ENCODE peak calls at places on chromosomes 7 and 10, in five cellular contexts. A is astrocyte of the spinal cord, P is tibial artery, C is bronchial epithelial cell, Q is fibroblast of lung. E is an unnamed sample.

GRCh38 chr10:94407668-94408067 is 5.3 kb downstream of the TBC1D12 start:
- DNase-seq in A (no peak), Q (no peak), C (no peak), P (no peak), E (no peak)

GRCh38 chr7:101058355-101058754 is 26.9 kb upstream of the TRIM56 start:
- DNase-seq in P (peak), C (peak), A (peak), Q (peak), E (peak)

GRCh38 chr10:103564799-103565365 is 71.4 kb downstream of the NEURL1 start:
- DNase-seq in P (no peak), A (no peak), Q (no peak), C (no peak), E (no peak)

GRCh38 chr7:129781128-129781855 is 169.8 kb downstream of the NRF1 start:
- DNase-seq in C (no peak), P (no peak), A (no peak), Q (no peak), E (no peak)

GRCh38 chr10:30591249-30591670 is 38.3 kb downstream of the LYZL2 start:
- DNase-seq in P (no peak), A (peak), Q (peak), C (peak), E (no peak)

GRCh38 chr10:30386801-30387588 is 37.9 kb upstream of the MTPAP start:
- DNase-seq in P (no peak), A (no peak), Q (no peak), C (peak), E (no peak)

GRCh38 chr10:36073796-36074345 is 431.8 kb upstream of the FZD8 start:
- DNase-seq in P (no peak), C (peak), A (no peak), Q (no peak), E (no peak)

GRCh38 chr7:157432957-157433576 is 96.3 kb downstream of the DNAJB6 start:
- DNase-seq in C (peak), P (no peak), Q (peak), A (peak), E (no peak)

GRCh38 chr7:81484266-81484665 is 285.6 kb downstream of the HGF start:
- DNase-seq in Q (peak), C (no peak), A (peak), P (peak), E (peak)

GRCh38 chr7:40647719-40648118 is 512.9 kb downstream of the SUGCT start:
- DNase-seq in C (no peak), A (peak), P (no peak), Q (no peak), E (no peak)

GRCh38 chr10:73998623-73999622 is 1.0 kb downstream of the VCL start:
- DNase-seq in A (peak), C (peak), Q (peak), P (peak), E (peak)

GRCh38 chr7:138932870-138933269 is 48.3 kb downstream of the KIAA1549 start:
- DNase-seq in A (no peak), P (no peak), Q (no peak), C (no peak), E (no peak)

GRCh38 chr7:779480-779879 is 52.4 kb upstream of the PRKAR1B start:
- DNase-seq in C (no peak), Q (no peak), P (no peak), A (no peak), E (no peak)

GRCh38 chr10:44316187-44316921 is 68.5 kb downstream of the CXCL12 start:
- DNase-seq in A (no peak), Q (no peak), C (no peak), P (no peak), E (no peak)

GRCh38 chr10:101485681-101486554 is 102.1 kb downstream of the POLL start:
- DNase-seq in C (no peak), P (peak), Q (peak), A (no peak), E (no peak)

GRCh38 chr7:52842192-52842900 is 193.1 kb upstream of the POM121L12 start:
- DNase-seq in A (no peak), Q (no peak), C (no peak), P (no peak), E (no peak)

GRCh38 chr7:73718438-73718881 is 1.0 kb downstream of the STX1A start:
- DNase-seq in Q (no peak), P (no peak), A (no peak), C (peak), E (no peak)

GRCh38 chr7:73717991-73718405 is 1.5 kb downstream of the STX1A start:
- DNase-seq in P (no peak), Q (peak), A (peak), C (peak), E (peak)

GRCh38 chr7:73717025-73717807 is 2.3 kb downstream of the STX1A start:
- DNase-seq in C (no peak), A (peak), Q (peak), P (no peak), E (no peak)

GRCh38 chr7:73719806-73720169 is 319 bp upstream of the STX1A start:
- DNase-seq in A (no peak), P (no peak), C (no peak), Q (no peak), E (no peak)

GRCh38 chr7:73718905-73719805 is at the start of gene STX1A:
- DNase-seq in P (no peak), A (peak), Q (peak), C (peak), E (no peak)
- H3K4me3 ChIP-seq in P (peak), A (peak), Q (peak), C (peak), E (peak)

GRCh38 chr7:130930260-130930659 is 196.3 kb upstream of the KLF14 start:
- DNase-seq in C (peak), A (peak), P (no peak), Q (no peak), E (no peak)

GRCh38 chr7:130933919-130934318 is 199.9 kb upstream of the KLF14 start:
- DNase-seq in C (no peak), Q (no peak), A (no peak), P (no peak), E (no peak)

GRCh38 chr7:130930710-130931109 is 196.7 kb upstream of the KLF14 start:
- DNase-seq in A (peak), C (no peak), P (no peak), Q (no peak), E (no peak)

GRCh38 chr7:130932667-130933432 is 198.8 kb upstream of the KLF14 start:
- DNase-seq in A (no peak), P (no peak), Q (no peak), C (no peak), E (no peak)

DNA sequence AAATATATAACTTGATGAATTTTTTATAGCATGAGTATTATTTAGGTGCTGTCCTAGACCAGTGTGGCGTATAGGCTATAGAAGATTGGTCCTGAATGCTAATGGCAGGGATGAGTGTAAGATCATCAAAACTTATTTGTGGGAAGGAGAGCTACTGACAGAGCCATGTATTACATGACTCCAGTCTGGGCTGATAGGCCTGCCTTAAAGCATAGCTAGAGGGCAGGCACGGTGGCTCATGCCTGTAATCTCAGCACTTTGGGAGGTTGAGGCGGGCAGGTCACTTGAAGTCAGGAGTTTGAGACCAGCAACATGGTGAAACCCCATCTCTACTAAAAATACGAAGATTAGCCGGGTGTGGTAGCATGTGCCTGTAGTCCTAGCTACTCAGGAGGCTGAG is 198.1 kb upstream of the KLF14 start:
- DNase-seq in P (no peak), A (no peak), Q (no peak), C (no peak), E (no peak)
- H3K4me3 ChIP-seq in P (no peak), A (no peak), Q (no peak), C (no peak), E (no peak)

GRCh38 chr7:95479992-95480624 is 5.6 kb upstream of the ASB4 start:
- DNase-seq in Q (no peak), P (no peak), A (no peak), C (no peak), E (no peak)

GRCh38 chr7:95473276-95473985 is 12.3 kb upstream of the ASB4 start:
- DNase-seq in C (no peak), P (no peak), Q (no peak), A (no peak), E (peak)

GRCh38 chr7:95478139-95479037 is 7.4 kb upstream of the ASB4 start:
- DNase-seq in Q (peak), A (peak), C (peak), P (no peak), E (no peak)

GRCh38 chr7:95476072-95476845 is 9.5 kb upstream of the ASB4 start:
- DNase-seq in Q (peak), A (peak), C (no peak), P (no peak), E (peak)

DNA sequence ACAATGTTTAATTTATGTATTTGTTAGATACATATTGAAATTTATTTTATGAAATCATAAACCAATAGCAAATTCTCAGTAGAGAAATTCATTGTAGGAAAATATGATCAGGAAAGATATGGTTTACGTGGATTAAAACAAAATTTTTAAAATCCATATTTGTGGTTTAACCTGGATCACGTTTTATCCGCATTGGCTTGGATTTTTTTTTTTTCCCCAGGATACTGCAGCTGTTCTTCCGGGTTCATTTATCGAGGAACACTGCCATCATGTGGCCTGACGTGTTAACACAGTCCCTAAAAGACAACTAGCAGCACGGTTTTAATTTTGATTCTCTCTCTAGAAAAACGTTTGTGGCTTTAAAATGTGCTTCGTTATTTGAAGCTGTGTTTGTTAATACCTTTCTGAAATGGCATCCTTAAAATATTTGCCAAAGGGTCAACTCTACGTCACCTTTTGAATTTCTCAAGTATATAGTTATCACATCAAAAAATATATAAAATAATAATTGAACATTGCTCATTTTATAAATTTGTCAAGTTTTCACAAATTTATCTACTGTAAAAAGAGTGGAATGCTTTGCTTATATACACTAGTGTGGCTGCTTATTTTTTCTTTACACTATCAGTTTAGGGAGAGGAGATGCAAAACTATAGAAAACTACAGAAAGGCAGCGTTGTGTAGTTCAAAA is 8.7 kb upstream of the ASB4 start:
- DNase-seq in Q (peak), C (peak), A (peak), P (peak), E (no peak)
- H3K4me3 ChIP-seq in Q (no peak), C (no peak), A (no peak), P (no peak), E (no peak)

DNA sequence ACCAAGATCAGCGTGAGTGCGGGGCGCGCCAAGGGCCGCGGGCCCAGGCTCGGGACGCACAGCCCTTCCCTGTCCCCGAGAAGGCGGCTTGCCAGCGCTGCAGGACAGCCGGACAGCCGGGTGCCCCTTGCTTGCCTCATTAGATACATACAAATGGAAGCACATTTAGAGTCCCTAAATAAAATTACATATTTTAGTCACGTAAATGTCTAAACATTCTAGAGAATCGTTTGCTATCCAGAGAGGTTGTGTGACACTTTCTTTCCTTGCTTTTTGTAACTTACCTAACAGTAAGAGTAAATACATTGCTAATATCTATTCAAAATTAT is 4.8 kb downstream of the VSTM2A start:
- DNase-seq in P (no peak), C (no peak), Q (no peak), A (no peak), E (no peak)
- H3K4me3 ChIP-seq in P (no peak), C (no peak), Q (no peak), A (no peak), E (peak)